ENCODE peak calls at places on chromosomes 12 and 14, in ten cellular contexts. G is spleen, T is transverse colon, U is prostate gland, F is IMR-90, J is lower leg skin, Y is A549, S is K562, H is ovary, I is Peyer's patch. K is an unnamed sample.

GRCh38 chr12:124852329-124852831 is 11.3 kb downstream of the SCARB1 start:
- DNase-seq in F (no peak), G (peak; percentile 88), T (peak; percentile 62), H (peak; percentile 71), I (peak; percentile 27), U (no peak), Y (no peak), J (no peak), S (no peak), K (no peak)

GRCh38 chr12:49580572-49581535 is 12.9 kb upstream of the MCRS1 start:
- DNase-seq in Y (peak; percentile 86), G (no peak), F (peak; percentile 77), U (peak; percentile 52), H (peak; percentile 71), T (peak; percentile 76), I (peak; percentile 56), S (peak; percentile 82), J (peak; percentile 82), K (peak; percentile 90)

GRCh38 chr12:30863839-30864238 is 62.7 kb upstream of the TSPAN11 start:
- DNase-seq in U (no peak), F (no peak), S (no peak), T (no peak), J (no peak), H (no peak), G (no peak), Y (no peak), I (no peak), K (no peak)

GRCh38 chr14:39015964-39016577 is 87.0 kb downstream of the SEC23A start:
- DNase-seq in I (no peak), F (peak; percentile 13), G (no peak), Y (no peak), T (no peak), S (no peak), U (no peak), H (no peak), J (no peak), K (no peak)

GRCh38 chr12:68334136-68334535 is 2.0 kb upstream of the MDM1 start:
- DNase-seq in I (peak; percentile 25), J (no peak), G (no peak), Y (no peak), H (no peak), S (no peak), U (no peak), T (peak; percentile 36), F (no peak), K (no peak)

GRCh38 chr14:30980980-30981379 is 44.5 kb upstream of the AP4S1 start:
- DNase-seq in J (no peak), F (no peak), U (no peak), S (no peak), H (no peak), Y (no peak), I (no peak), T (no peak), G (no peak), K (no peak)

GRCh38 chr12:1644523-1645438 is 15.8 kb downstream of the WNT5B start:
- DNase-seq in G (no peak), H (peak; percentile 85), Y (no peak), I (no peak), T (peak; percentile 68), F (peak; percentile 91), S (no peak), J (no peak), U (peak; percentile 64), K (no peak)

GRCh38 chr12:46265102-46265501 is 3.7 kb downstream of the SLC38A1 start:
- DNase-seq in J (no peak), G (no peak), S (no peak), Y (no peak), H (no peak), I (no peak), U (no peak), T (no peak), F (no peak), K (no peak)

GRCh38 chr12:31034372-31034771 is 39.3 kb upstream of the DDX11 start:
- DNase-seq in Y (no peak), F (no peak), I (no peak), S (no peak), H (no peak), T (no peak), J (peak; percentile 71), G (no peak), U (no peak), K (no peak)

GRCh38 chr14:21382886-21383847 is 652 bp downstream of the SUPT16H start:
- DNase-seq in U (peak; percentile 8), H (no peak), S (peak; percentile 56), I (peak; percentile 50), J (peak; percentile 91), Y (peak; percentile 44), T (peak; percentile 36), G (peak; percentile 88), F (peak; percentile 51), K (no peak)

GRCh38 chr12:1391722-1392121 is 202.7 kb downstream of the FBXL14 start:
- DNase-seq in H (no peak), J (no peak), T (no peak), I (no peak), U (no peak), G (no peak), Y (no peak), F (no peak), S (no peak), K (no peak)

GRCh38 chr14:104001003-104001402 is 58.7 kb upstream of the RD3L start:
- DNase-seq in J (no peak), T (no peak), H (no peak), I (no peak), Y (no peak), G (no peak), U (no peak), F (no peak), S (peak; percentile 36), K (no peak)

GRCh38 chr14:52596861-52597260 is 44.2 kb downstream of the GPR137C start:
- DNase-seq in U (no peak), S (no peak), J (no peak), Y (no peak), T (no peak), H (no peak), G (no peak), I (no peak), F (peak; percentile 1), K (no peak)

GRCh38 chr14:64501326-64502171 is 2.1 kb downstream of the ZBTB25 start:
- DNase-seq in H (peak; percentile 78), F (peak; percentile 38), S (peak; percentile 34), G (no peak), Y (no peak), U (peak; percentile 69), J (peak; percentile 91), T (peak; percentile 68), I (no peak), K (peak; percentile 42)

GRCh38 chr12:1820191-1820599 is at the start of gene LRTM2:
- DNase-seq in F (no peak), H (no peak), S (no peak), Y (no peak), U (no peak), J (no peak), I (no peak), G (no peak), T (no peak), K (no peak)

GRCh38 chr12:2824541-2824940 is 10.3 kb downstream of the NRIP2 start:
- DNase-seq in S (no peak), Y (no peak), F (no peak), G (no peak), T (no peak), U (no peak), J (no peak), I (no peak), H (no peak), K (no peak)

GRCh38 chr14:105858676-105859025 is 332.3 kb downstream of the TMEM121 start:
- DNase-seq in H (peak; percentile 7), S (no peak), I (peak; percentile 7), Y (no peak), J (peak; percentile 64), G (no peak), U (no peak), T (peak; percentile 4), F (no peak), K (no peak)

GRCh38 chr14:68297011-68297410 is 477.4 kb downstream of the RAD51B start:
- DNase-seq in T (no peak), U (no peak), I (no peak), S (no peak), F (no peak), H (no peak), J (no peak), Y (no peak), G (no peak), K (no peak)
- TF ChIP-seq POLR2A in T (no peak), U (no peak), I (no peak), S (no peak), F (no peak), H (no peak), J (no peak), Y (no peak), G (no peak), K (no peak)

GRCh38 chr14:99274346-99275221 is 2.6 kb upstream of the BCL11B start:
- DNase-seq in I (no peak), J (peak; percentile 96), Y (peak; percentile 77), S (peak; percentile 10), G (no peak), U (peak; percentile 82), F (peak; percentile 37), T (peak; percentile 75), H (peak; percentile 58), K (peak; percentile 68)
- TF ChIP-seq POLR2A in I (peak; percentile 42), J (no peak), Y (peak; percentile 53), S (no peak), G (no peak), U (no peak), F (no peak), T (no peak), H (no peak), K (no peak)

GRCh38 chr12:55915481-55915856 is 12.2 kb downstream of the PYM1 start:
- DNase-seq in H (no peak), G (no peak), I (no peak), T (no peak), S (no peak), F (no peak), Y (no peak), J (no peak), U (no peak), K (no peak)
- TF ChIP-seq POLR2A in H (no peak), G (no peak), I (no peak), T (no peak), S (no peak), F (no peak), Y (no peak), J (no peak), U (no peak), K (no peak)

GRCh38 chr14:99889268-99889667 is 96.1 kb downstream of the EML1 start:
- DNase-seq in G (no peak), Y (no peak), J (no peak), U (no peak), S (no peak), I (no peak), F (no peak), T (no peak), H (no peak), K (no peak)

GRCh38 chr14:99883866-99884650 is 90.8 kb downstream of the EML1 start:
- DNase-seq in F (no peak), I (no peak), S (no peak), J (no peak), U (no peak), H (no peak), T (no peak), G (no peak), Y (no peak), K (no peak)

GRCh38 chr14:99884834-99885648 is 91.8 kb downstream of the EML1 start:
- DNase-seq in U (peak; percentile 34), Y (peak; percentile 71), G (no peak), T (no peak), I (no peak), S (peak; percentile 52), F (peak; percentile 77), J (no peak), H (peak; percentile 28), K (no peak)

GRCh38 chr14:99885649-99885958 is 92.4 kb downstream of the EML1 start:
- DNase-seq in U (no peak), G (no peak), I (no peak), H (no peak), F (no peak), J (no peak), S (no peak), Y (no peak), T (no peak), K (no peak)

GRCh38 chr14:99887407-99887806 is 94.2 kb downstream of the EML1 start:
- DNase-seq in J (no peak), S (no peak), T (no peak), Y (no peak), G (no peak), H (no peak), U (no peak), I (no peak), F (no peak), K (no peak)
- TF ChIP-seq POLR2A in J (no peak), S (no peak), T (no peak), Y (no peak), G (no peak), H (no peak), U (no peak), I (no peak), F (no peak), K (no peak)